ENCODE peak calls at places on chromosomes 7 and 10, in four cellular contexts. One of them, this sample, is unnamed.

GRCh38 chr10:45058580-45058979 is 57.9 kb downstream of the ZNF22 start:
- DNase-seq in C1 segment of cervical spinal cord: no peak
- DNase-seq in GM13977: no peak
- DNase-seq in T-helper 22 cell: no peak
- DNase-seq in this sample: no peak

GRCh38 chr7:126696236-126696635 is 556.5 kb downstream of the GRM8 start:
- DNase-seq in C1 segment of cervical spinal cord: no peak
- DNase-seq in GM13977: no peak
- DNase-seq in T-helper 22 cell: no peak
- DNase-seq in this sample: no peak

GRCh38 chr7:84510501-84510900 is 315.9 kb upstream of the SEMA3A start:
- DNase-seq in C1 segment of cervical spinal cord: no peak
- DNase-seq in GM13977: no peak
- DNase-seq in T-helper 22 cell: no peak
- DNase-seq in this sample: no peak

GRCh38 chr10:106392781-106393180 is 771.7 kb downstream of the SORCS1 start:
- DNase-seq in C1 segment of cervical spinal cord: no peak
- DNase-seq in GM13977: no peak
- DNase-seq in T-helper 22 cell: no peak
- DNase-seq in this sample: no peak

GRCh38 chr7:92158660-92159575 is 20.0 kb downstream of the LRRD1 start:
- DNase-seq in C1 segment of cervical spinal cord: no peak
- DNase-seq in GM13977: no peak
- DNase-seq in T-helper 22 cell: no peak
- DNase-seq in this sample: no peak

GRCh38 chr7:92255308-92255707 is 9.5 kb downstream of the ANKIB1 start:
- DNase-seq in C1 segment of cervical spinal cord: no peak
- DNase-seq in GM13977: no peak
- DNase-seq in T-helper 22 cell: no peak
- DNase-seq in this sample: no peak

GRCh38 chr10:22615819-22616499 is 98.4 kb downstream of the PIP4K2A start:
- DNase-seq in C1 segment of cervical spinal cord: peak; percentile 83
- DNase-seq in GM13977: peak; percentile 50
- DNase-seq in T-helper 22 cell: peak; percentile 75
- DNase-seq in this sample: peak; percentile 35

GRCh38 chr10:98624963-98625362 is 178.2 kb upstream of the HPS1 start:
- DNase-seq in C1 segment of cervical spinal cord: no peak
- DNase-seq in GM13977: no peak
- DNase-seq in T-helper 22 cell: no peak
- DNase-seq in this sample: no peak

GRCh38 chr7:43639858-43640491 is 57.1 kb downstream of the STK17A start:
- DNase-seq in C1 segment of cervical spinal cord: no peak
- DNase-seq in GM13977: no peak
- DNase-seq in T-helper 22 cell: no peak
- DNase-seq in this sample: no peak

GRCh38 chr7:7426686-7427085 is 109.0 kb downstream of the COL28A1 start:
- DNase-seq in C1 segment of cervical spinal cord: no peak
- DNase-seq in GM13977: no peak
- DNase-seq in T-helper 22 cell: no peak
- DNase-seq in this sample: no peak

GRCh38 chr10:119029613-119030420 is at the start of gene NANOS1:
- DNase-seq in C1 segment of cervical spinal cord: no peak
- DNase-seq in GM13977: peak; percentile 57
- DNase-seq in T-helper 22 cell: no peak
- DNase-seq in this sample: no peak

GRCh38 chr10:58438340-58438739 is 53.1 kb downstream of the TFAM start:
- DNase-seq in C1 segment of cervical spinal cord: no peak
- DNase-seq in GM13977: no peak
- DNase-seq in T-helper 22 cell: no peak
- DNase-seq in this sample: no peak

GRCh38 chr7:116621649-116622048 is 50.3 kb upstream of the MET start:
- DNase-seq in C1 segment of cervical spinal cord: no peak
- DNase-seq in GM13977: no peak
- DNase-seq in T-helper 22 cell: no peak
- DNase-seq in this sample: no peak

GRCh38 chr10:68179016-68179415 is 52.9 kb downstream of the ATOH7 start:
- DNase-seq in C1 segment of cervical spinal cord: no peak
- DNase-seq in GM13977: no peak
- DNase-seq in T-helper 22 cell: no peak
- DNase-seq in this sample: no peak

GRCh38 chr7:111380945-111381344 is 181.3 kb downstream of the IMMP2L start:
- DNase-seq in C1 segment of cervical spinal cord: no peak
- DNase-seq in GM13977: no peak
- DNase-seq in T-helper 22 cell: no peak
- DNase-seq in this sample: peak; percentile 4

This sample was measured in GM12878.